ENCODE peak calls at places on chromosomes 2 and 18, in five cellular contexts. F, T, W, E and H are unnamed samples.
A peak's percentile ranks its signal among the peaks of the same experiment; 100 is the strongest.

GRCh38 chr2:44981714-44982108 is 27.5 kb downstream of the SIX2 start:
- DNase-seq in F (peak; percentile 80), W (peak; percentile 94), T (peak; percentile 71), E (peak; percentile 59), H (peak; percentile 54)

GRCh38 chr2:151159109-151159690 is 102.5 kb downstream of the RBM43 start:
- DNase-seq in W (no peak), E (no peak), F (no peak), T (no peak), H (no peak)

GRCh38 chr2:159399716-159400525 is 113.4 kb upstream of the WDSUB1 start:
- DNase-seq in W (no peak), E (no peak), T (no peak), F (peak; percentile 11), H (peak; percentile 34)

GRCh38 chr2:6314218-6314855 is 551.4 kb downstream of the CMPK2 start:
- DNase-seq in F (no peak), T (no peak), W (no peak), E (no peak), H (no peak)

GRCh38 chr2:8794923-8795825 is 42.2 kb downstream of the KIDINS220 start:
- DNase-seq in T (no peak), E (no peak), F (peak; percentile 90), W (no peak), H (peak; percentile 98)

GRCh38 chr18:12598181-12598921 is 59.6 kb downstream of the SPIRE1 start:
- DNase-seq in E (no peak), F (peak; percentile 30), W (no peak), T (no peak), H (peak; percentile 9)

GRCh38 chr2:165634855-165635254 is 159.2 kb downstream of the GALNT3 start:
- DNase-seq in F (no peak), T (no peak), W (peak; percentile 82), E (no peak), H (peak; percentile 55)

GRCh38 chr2:226652983-226653765 is 146.4 kb downstream of the IRS1 start:
- DNase-seq in W (no peak), T (no peak), F (no peak), E (no peak), H (peak; percentile 90)

GRCh38 chr2:64228126-64228678 is 84.0 kb upstream of the PELI1 start:
- DNase-seq in F (peak; percentile 49), W (peak; percentile 96), E (peak; percentile 26), T (peak; percentile 58), H (peak; percentile 33)

GRCh38 chr18:45006934-45007333 is 326.2 kb downstream of the SETBP1 start:
- DNase-seq in E (no peak), F (peak; percentile 33), W (no peak), T (no peak), H (no peak)

GRCh38 chr2:121294881-121295840 is 10.2 kb upstream of the TFCP2L1 start:
- DNase-seq in W (no peak), F (no peak), T (no peak), E (no peak), H (no peak)

GRCh38 chr2:74587664-74588277 is 33.3 kb downstream of the DOK1 start:
- DNase-seq in F (peak; percentile 75), W (peak; percentile 88), E (peak; percentile 29), T (peak; percentile 70), H (peak; percentile 66)

GRCh38 chr2:38148501-38148900 is 72.5 kb upstream of the CYP1B1 start:
- DNase-seq in F (peak; percentile 94), E (no peak), T (no peak), W (no peak), H (peak; percentile 91)

GRCh38 chr2:240985881-240986786 is 12.3 kb upstream of the SNED1 start:
- DNase-seq in E (no peak), W (no peak), T (no peak), F (no peak), H (no peak)

GRCh38 chr2:162934191-162934590 is 95.6 kb upstream of the KCNH7 start:
- DNase-seq in T (no peak), E (no peak), F (peak; percentile 9), W (no peak), H (peak; percentile 55)

GRCh38 chr18:47448956-47449355 is 197.5 kb upstream of the SKOR2 start:
- DNase-seq in F (no peak), W (no peak), T (no peak), E (no peak), H (no peak)

GRCh38 chr2:88442501-88442900 is 10.0 kb downstream of the FOXI3 start:
- DNase-seq in T (no peak), W (no peak), F (no peak), E (no peak), H (no peak)

GRCh38 chr2:121191191-121192170 is 93.5 kb downstream of the TFCP2L1 start:
- DNase-seq in T (no peak), F (no peak), W (no peak), E (no peak), H (no peak)

GRCh38 chr2:176123847-176124273 is 1.3 kb downstream of the HOXD9 start:
- DNase-seq in E (no peak), T (no peak), F (no peak), W (no peak), H (no peak)

GRCh38 chr2:189982777-189983394 is 79.6 kb downstream of the MSTN start:
- DNase-seq in W (no peak), E (no peak), T (peak; percentile 6), F (peak; percentile 25), H (peak; percentile 9)

GRCh38 chr18:6644841-6645240 is 84.7 kb upstream of the ARHGAP28 start:
- DNase-seq in W (peak; percentile 63), F (no peak), T (no peak), E (no peak), H (no peak)

GRCh38 chr2:33135645-33136044 is 188.9 kb downstream of the LTBP1 start:
- DNase-seq in E (no peak), F (peak; percentile 50), W (no peak), T (no peak), H (peak; percentile 39)

GRCh38 chr2:196399736-196400691 is 228.6 kb upstream of the STK17B start:
- DNase-seq in W (peak; percentile 33), T (no peak), F (peak; percentile 90), E (no peak), H (peak; percentile 96)

GRCh38 chr18:49230331-49230730 is 230.1 kb downstream of the DYM start:
- DNase-seq in E (no peak), F (no peak), W (no peak), T (no peak), H (no peak)

GRCh38 chr18:69838620-69839411 is 108.9 kb downstream of the CD226 start:
- DNase-seq in T (no peak), E (no peak), W (peak; percentile 4), F (peak; percentile 32), H (no peak)

GRCh38 chr2:134021830-134022524 is 231.9 kb upstream of the MGAT5 start:
- DNase-seq in T (no peak), W (no peak), F (no peak), E (no peak), H (no peak)

GRCh38 chr18:31646332-31646822 is 38.0 kb downstream of the B4GALT6 start:
- DNase-seq in T (no peak), F (no peak), E (no peak), W (no peak), H (no peak)

GRCh38 chr18:80154293-80154692 is 45.2 kb downstream of the ADNP2 start:
- DNase-seq in T (peak; percentile 49), E (no peak), W (peak; percentile 23), F (peak; percentile 38), H (peak; percentile 22)

GRCh38 chr2:5937865-5938565 is 245.8 kb downstream of the SOX11 start:
- DNase-seq in T (no peak), E (no peak), W (peak; percentile 50), F (no peak), H (no peak)

GRCh38 chr2:197286805-197287595 is 23.6 kb downstream of the ANKRD44 start:
- DNase-seq in F (peak; percentile 96), E (no peak), W (no peak), T (peak; percentile 69), H (peak; percentile 90)